ENCODE peak calls at places on chromosomes 3 and 15, in four cellular contexts. X is effector memory CD8-positive, alpha-beta T cell; E is nephron progenitor cell; D is psoas muscle. S is an unnamed sample.

GRCh38 chr15:69036856-69037255 is 22.4 kb downstream of the NOX5 start:
- DNase-seq in X (no peak), E (no peak), D (no peak), S (no peak)

GRCh38 chr3:25548836-25549235 is 115.9 kb downstream of the TOP2B start:
- DNase-seq in X (no peak), E (no peak), D (no peak), S (no peak)

GRCh38 chr15:60479711-60480110 is 769 bp upstream of the ICE2 start:
- DNase-seq in X (no peak), E (no peak), D (no peak), S (no peak)

GRCh38 chr3:139520028-139520737 is 19.4 kb downstream of the RBP1 start:
- DNase-seq in X (no peak), E (no peak), D (peak), S (peak)

GRCh38 chr3:140242818-140243276 is 307.9 kb downstream of the CLSTN2 start:
- DNase-seq in X (no peak), E (peak), D (peak), S (no peak)

GRCh38 chr3:143848707-143849106 is 439 bp upstream of the SLC9A9 start:
- DNase-seq in X (no peak), E (no peak), D (no peak), S (no peak)

GRCh38 chr3:188539631-188540194 is 385.8 kb downstream of the LPP start:
- DNase-seq in X (no peak), E (no peak), D (no peak), S (no peak)

GRCh38 chr3:24410861-24411260 is 83.8 kb downstream of the THRB start:
- DNase-seq in X (no peak), E (no peak), D (no peak), S (no peak)

S was measured in HEK293T.